ENCODE peak calls at places on chromosomes 11 and 22, in four cellular contexts. Q is stimulated activated CD8-positive, alpha-beta memory T cell treated with anti-CD3 and anti-CD28 coated beads, Interleukin-7, amount 100 ng/mL, for 1 hour; Y is GM20000; J is activated CD4-positive, alpha-beta T cell treated with anti-CD3 and anti-CD28 coated beads for 36 hours. X is an unnamed sample.

GRCh38 chr22:22546490-22546889 is 12.6 kb downstream of the PRAME start:
- DNase-seq in Q (no peak), Y (no peak), J (no peak), X (no peak)

GRCh38 chr11:27008811-27009535 is 15.1 kb downstream of the FIBIN start:
- DNase-seq in Y (no peak), Q (no peak), J (no peak), X (no peak)

GRCh38 chr22:48888466-48889208 is 939.0 kb downstream of the BRD1 start:
- DNase-seq in Q (no peak), Y (no peak), J (no peak), X (no peak)

GRCh38 chr11:13094930-13095687 is 86.0 kb downstream of the RASSF10 start:
- DNase-seq in J (no peak), Y (no peak), Q (no peak), X (no peak)

GRCh38 chr11:1555713-1556153 is 16.3 kb downstream of the DUSP8 start:
- DNase-seq in J (no peak), Q (no peak), Y (no peak), X (no peak)

GRCh38 chr11:64559351-64560138 is 31.5 kb upstream of the SLC22A12 start:
- DNase-seq in Y (no peak), Q (no peak), J (no peak), X (no peak)

GRCh38 chr11:116578971-116579687 is 193.7 kb downstream of the BUD13 start:
- DNase-seq in J (no peak), Y (no peak), Q (no peak), X (no peak)

GRCh38 chr11:10454902-10455631 is at the start of gene AMPD3:
- DNase-seq in Y (peak; percentile 67), Q (no peak), J (peak; percentile 51), X (peak; percentile 27)

GRCh38 chr11:69018924-69019323 is 5.9 kb upstream of the MRGPRF start:
- DNase-seq in Q (no peak), Y (no peak), J (no peak), X (no peak)

GRCh38 chr11:92269021-92269420 is 44.4 kb downstream of the FAT3 start:
- DNase-seq in J (no peak), Y (no peak), Q (no peak), X (no peak)

GRCh38 chr11:117902001-117902855 is 25.8 kb upstream of the FXYD6 start:
- DNase-seq in Y (no peak), J (no peak), Q (no peak), X (no peak)

GRCh38 chr11:86678823-86679222 is 6.4 kb upstream of the ME3 start:
- DNase-seq in J (no peak), Q (no peak), Y (no peak), X (no peak)